ENCODE peak calls at places on chromosomes 13 and 19, in seven cellular contexts. W is cardiac muscle cell, T is mesendoderm, H is GM23248, N is RWPE1, L is H9, S is endothelial cell of umbilical vein. R is an unnamed sample.

GRCh38 chr19:30371157-30371845 is 883 bp upstream of the ZNF536 start:
- DNase-seq in W (no peak), N (no peak), L (no peak), S (no peak), T (no peak), H (no peak), R (no peak)

GRCh38 chr13:61779456-61779855 is 363.8 kb upstream of the PCDH20 start:
- DNase-seq in W (no peak), T (peak), L (no peak), H (no peak), N (no peak), S (no peak), R (no peak)

GRCh38 chr19:38213911-38214625 is 10.0 kb downstream of the DPF1 start:
- DNase-seq in N (no peak), L (no peak), H (peak), W (peak), S (no peak), T (peak), R (no peak)

GRCh38 chr13:75920536-75920935 is 284.4 kb downstream of the LMO7 start:
- DNase-seq in T (no peak), H (no peak), N (no peak), L (no peak), S (no peak), W (no peak), R (no peak)

GRCh38 chr19:17232258-17232657 is 6.2 kb downstream of the OCEL1 start:
- DNase-seq in N (no peak), W (no peak), L (no peak), S (no peak), H (no peak), T (no peak), R (no peak)

GRCh38 chr13:39051157-39051556 is 12.9 kb downstream of the NHLRC3 start:
- DNase-seq in L (no peak), H (peak), N (peak), W (peak), T (peak), S (peak), R (no peak)

GRCh38 chr19:44684892-44685847 is 13.8 kb upstream of the CEACAM16 start:
- DNase-seq in L (peak), W (peak), H (peak), S (peak), N (peak), T (peak), R (no peak)

GRCh38 chr19:4971424-4971793 is 2.5 kb downstream of the KDM4B start:
- DNase-seq in W (peak), N (peak), H (peak), S (no peak), L (peak), T (peak), R (no peak)

GRCh38 chr19:45767881-45768643 is 990 bp downstream of the SIX5 start:
- DNase-seq in L (peak), N (no peak), S (peak), H (peak), T (peak), W (peak), R (peak)

GRCh38 chr13:101590479-101590878 is 138.0 kb downstream of the ITGBL1 start:
- DNase-seq in L (no peak), T (no peak), N (no peak), W (no peak), S (no peak), H (no peak), R (no peak)

GRCh38 chr19:5016268-5016667 is 47.4 kb downstream of the KDM4B start:
- DNase-seq in S (no peak), T (no peak), W (no peak), H (no peak), L (no peak), N (no peak), R (no peak)

GRCh38 chr13:51524846-51525566 is 59.3 kb upstream of the WDFY2 start:
- DNase-seq in L (no peak), W (peak), S (no peak), T (peak), H (peak), N (no peak), R (no peak)

GRCh38 chr19:3986260-3987041 is 1.2 kb upstream of the EEF2 start:
- DNase-seq in W (peak), S (peak), L (peak), H (peak), T (no peak), N (peak), R (no peak)

GRCh38 chr19:37551123-37551993 is 43.2 kb downstream of the ZNF571 start:
- DNase-seq in S (peak), T (peak), N (peak), L (no peak), W (peak), H (peak), R (no peak)

GRCh38 chr19:27901078-27901477 is 1311.9 kb downstream of the UQCRFS1 start:
- DNase-seq in W (no peak), L (no peak), T (no peak), S (no peak), N (no peak), H (no peak), R (peak)

GRCh38 chr19:41735071-41735623 is 20.2 kb upstream of the CEACAM6 start:
- DNase-seq in L (no peak), S (no peak), W (no peak), H (no peak), T (no peak), N (no peak), R (no peak)

GRCh38 chr19:1618157-1619093 is 13.2 kb upstream of the UQCR11 start:
- DNase-seq in T (peak), L (peak), H (peak), W (peak), N (peak), S (no peak), R (no peak)

GRCh38 chr13:102799544-102800144 is 725 bp downstream of the BIVM start:
- DNase-seq in S (no peak), W (no peak), N (peak), H (peak), L (peak), T (peak), R (no peak)

GRCh38 chr13:106443625-106444024 is 91.8 kb downstream of the EFNB2 start:
- DNase-seq in H (no peak), L (no peak), N (no peak), S (no peak), W (no peak), T (no peak), R (no peak)

GRCh38 chr19:56927791-56928207 is 87.3 kb upstream of the PEG3 start:
- DNase-seq in T (no peak), L (no peak), N (no peak), H (no peak), S (no peak), W (no peak), R (no peak)

GRCh38 chr13:86591862-86592261 is 792.6 kb upstream of the SLITRK6 start:
- DNase-seq in H (peak), W (peak), S (no peak), N (peak), L (no peak), T (no peak), R (no peak)

GRCh38 chr19:21508198-21508597 is 2.8 kb downstream of the ZNF429 start:
- DNase-seq in N (no peak), L (no peak), H (no peak), W (no peak), S (no peak), T (no peak), R (no peak)

GRCh38 chr13:39957868-39958676 is 302.6 kb downstream of the COG6 start:
- DNase-seq in W (no peak), H (no peak), S (no peak), N (no peak), T (no peak), L (no peak), R (no peak)

GRCh38 chr19:56476671-56477428 is at the start of gene ZNF667:
- DNase-seq in S (peak), T (peak), W (peak), H (peak), N (no peak), L (no peak), R (no peak)

GRCh38 chr19:57803594-57804325 is 11.0 kb downstream of the ZNF552 start:
- DNase-seq in W (peak), L (peak), T (peak), S (peak), N (peak), H (peak), R (no peak)

GRCh38 chr19:30406220-30406944 is 34.2 kb downstream of the ZNF536 start:
- DNase-seq in L (no peak), N (no peak), W (no peak), T (peak), S (no peak), H (peak), R (no peak)

GRCh38 chr13:42486711-42487198 is 87.2 kb upstream of the TNFSF11 start:
- DNase-seq in L (no peak), H (peak), T (no peak), W (peak), N (peak), S (peak), R (no peak)

GRCh38 chr13:33326246-33326645 is 40.7 kb upstream of the STARD13 start:
- DNase-seq in T (no peak), W (no peak), N (no peak), H (no peak), S (peak), L (no peak), R (no peak)

GRCh38 chr19:46461537-46461936 is 9.8 kb downstream of the PNMA8A start:
- DNase-seq in L (no peak), S (no peak), W (no peak), N (peak), H (no peak), T (no peak), R (no peak)

GRCh38 chr13:113417836-113418721 is 35.2 kb downstream of the ADPRHL1 start:
- DNase-seq in N (no peak), T (no peak), H (no peak), L (no peak), W (no peak), S (no peak), R (no peak)

GRCh38 chr13:42107006-42107405 is 58.6 kb downstream of the DGKH start:
- DNase-seq in S (no peak), H (no peak), N (no peak), W (no peak), L (no peak), T (no peak), R (no peak)

GRCh38 chr13:20465218-20465879 is 60.3 kb downstream of the CRYL1 start:
- DNase-seq in T (no peak), H (peak), N (peak), W (peak), S (no peak), L (no peak), R (peak)

GRCh38 chr19:6065685-6066365 is 44.5 kb downstream of the RFX2 start:
- DNase-seq in N (peak), T (peak), H (peak), L (peak), W (no peak), S (peak), R (no peak)
- H3K27ac ChIP-seq in N (peak), T (no peak), H (peak), L (peak), W (no peak), S (peak), R (peak)

GRCh38 chr19:18768997-18769891 is 21.9 kb downstream of the COMP start:
- DNase-seq in W (no peak), H (no peak), L (no peak), N (no peak), T (no peak), S (no peak), R (no peak)
- H3K27ac ChIP-seq in W (no peak), H (no peak), L (no peak), N (peak), T (no peak), S (no peak), R (no peak)

DNA sequence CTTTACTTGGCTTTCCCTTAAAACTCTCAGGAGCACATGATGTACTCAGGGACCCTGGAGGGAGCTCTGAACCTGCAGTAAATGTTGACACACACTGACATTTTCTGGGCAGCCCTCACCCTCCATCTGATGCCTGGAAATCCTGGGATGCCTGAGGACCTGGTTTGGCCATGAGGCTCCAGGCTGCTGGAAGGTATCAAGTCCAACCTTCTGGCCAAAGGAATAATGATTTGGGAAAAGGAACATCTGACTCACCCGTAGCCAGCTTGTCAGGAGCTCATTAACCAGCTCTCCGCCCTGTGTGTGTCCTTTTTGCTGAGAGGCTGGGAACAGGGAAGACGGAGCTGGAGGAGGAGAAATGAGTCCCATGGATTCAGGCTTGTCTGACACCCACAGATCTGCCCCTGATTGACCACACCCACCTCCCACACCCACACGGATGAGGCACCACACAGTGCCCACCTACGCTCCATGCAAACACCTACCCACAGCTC is 10.3 kb downstream of the ZNF558 start:
- DNase-seq in N (no peak), H (no peak), T (no peak), W (no peak), S (no peak), L (no peak), R (no peak)
- H3K27ac ChIP-seq in N (no peak), H (no peak), T (no peak), W (no peak), S (no peak), L (no peak), R (no peak)

DNA sequence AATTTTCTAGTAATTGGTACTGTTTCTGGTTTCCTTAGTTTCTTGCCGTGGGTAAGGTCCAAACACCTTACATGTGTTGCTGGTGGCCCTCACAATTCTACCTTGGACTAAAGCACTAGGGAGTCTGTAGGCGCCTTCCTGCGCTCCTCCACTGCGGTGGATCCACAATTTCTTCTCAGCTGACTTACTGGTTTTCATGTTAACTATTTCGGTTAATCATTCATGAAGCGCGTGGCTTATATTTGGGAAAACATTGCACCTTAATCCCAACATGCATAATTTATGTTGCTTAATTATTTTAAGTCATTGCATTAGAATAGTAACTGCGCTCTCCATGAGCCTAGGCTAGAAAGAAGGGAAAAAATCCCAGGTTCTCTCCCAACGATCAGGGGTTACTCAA is 37.7 kb downstream of the ARHGEF7 start:
- DNase-seq in H (peak), L (no peak), N (peak), T (peak), S (no peak), W (no peak), R (no peak)
- H3K27ac ChIP-seq in H (peak), L (no peak), N (peak), T (peak), S (peak), W (peak), R (peak)

DNA sequence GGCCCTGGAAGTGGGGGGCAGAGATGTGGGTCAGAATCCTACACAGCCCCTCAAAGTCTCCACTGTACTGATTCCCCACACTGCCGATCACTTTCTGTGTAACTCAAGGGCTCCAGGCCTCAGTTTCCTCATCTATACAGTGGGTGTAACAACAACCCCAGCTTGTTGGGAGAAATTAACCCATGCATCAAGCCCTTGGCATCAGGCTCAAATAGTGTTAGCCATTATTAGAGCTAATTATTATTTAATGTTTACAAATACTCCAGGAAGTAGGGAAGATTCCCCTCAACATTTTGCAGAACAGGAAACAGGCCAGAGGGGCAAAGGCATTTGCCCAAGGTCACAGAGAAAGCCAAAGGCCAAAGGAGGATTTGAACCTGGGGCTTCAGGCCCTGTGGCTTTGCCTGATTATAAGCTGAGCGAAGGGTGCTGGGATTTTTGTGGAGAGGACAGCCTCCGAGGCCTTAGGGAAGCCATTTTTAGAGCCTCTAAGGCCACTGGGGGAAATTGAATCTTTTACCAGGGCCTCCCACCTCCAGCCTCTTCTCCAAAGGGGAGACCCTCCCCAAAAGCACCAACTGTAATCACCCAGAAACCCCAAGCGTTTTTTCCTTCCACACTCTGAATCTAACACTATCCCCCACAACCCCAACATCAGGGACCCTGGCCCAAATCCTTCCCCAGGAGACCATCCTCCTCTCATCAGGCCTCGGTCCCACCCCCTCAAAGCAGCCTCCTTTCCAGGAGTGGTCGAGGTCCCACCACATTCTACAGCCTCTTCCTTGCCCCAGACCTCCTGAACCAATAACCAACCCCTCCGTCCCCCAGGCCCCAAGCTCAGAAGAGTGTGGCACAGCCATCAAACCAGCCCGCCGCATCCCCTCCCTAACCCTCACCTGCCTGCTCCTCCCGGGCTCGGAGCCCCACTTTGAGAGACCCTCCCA is 1.1 kb downstream of the FKBP8 start:
- DNase-seq in S (no peak), N (peak), T (no peak), L (peak), W (no peak), H (peak), R (no peak)
- H3K27ac ChIP-seq in S (peak), N (peak), T (no peak), L (no peak), W (peak), H (peak), R (peak)

GRCh38 chr13:64075543-64076271 is 2660.1 kb upstream of the PCDH20 start:
- DNase-seq in H (no peak), L (no peak), T (no peak), W (no peak), S (no peak), N (no peak), R (no peak)
- H3K27ac ChIP-seq in H (no peak), L (no peak), T (no peak), W (no peak), S (no peak), N (no peak), R (no peak)